ENCODE peak calls at places on chromosomes 4 and X, in six cellular contexts. G, K, F, M, A and L are unnamed samples.
A peak's percentile ranks its signal among the peaks of the same experiment; 100 is the strongest.

GRCh38 chr4:152357206-152357605 is 178.7 kb downstream of the FBXW7 start:
- DNase-seq in G (no peak), M (no peak), K (no peak), F (no peak), A (no peak), L (no peak)

GRCh38 chr4:52555356-52555716 is 103.8 kb downstream of the USP46 start:
- DNase-seq in M (no peak), F (no peak), G (no peak), K (no peak), A (no peak), L (no peak)

GRCh38 chr4:76585897-76586360 is 150.9 kb downstream of the SHROOM3 start:
- DNase-seq in M (peak; percentile 81), A (peak; percentile 74), K (peak; percentile 62), F (peak; percentile 95), G (peak; percentile 2), L (no peak)

GRCh38 chr4:5399790-5400421 is 308.5 kb downstream of the EVC2 start:
- DNase-seq in F (no peak), M (no peak), G (peak; percentile 38), K (peak; percentile 25), A (no peak), L (no peak)

GRCh38 chrX:69066966-69067525 is 98.2 kb downstream of the PJA1 start:
- DNase-seq in G (no peak), F (peak; percentile 3), M (peak; percentile 41), A (peak; percentile 30), K (no peak), L (no peak)

GRCh38 chr4:8303485-8304281 is 34.1 kb downstream of the HTRA3 start:
- DNase-seq in M (peak; percentile 49), A (peak; percentile 14), F (no peak), G (peak; percentile 88), K (peak; percentile 67), L (no peak)

GRCh38 chr4:77065382-77065781 is 10.4 kb downstream of the CCNI start:
- DNase-seq in F (no peak), A (no peak), G (no peak), K (no peak), M (no peak), L (no peak)

GRCh38 chr4:114688063-114688462 is 89.5 kb downstream of the UGT8 start:
- DNase-seq in K (no peak), A (no peak), M (no peak), F (no peak), G (no peak), L (no peak)

GRCh38 chr4:88758264-88758663 is 60.6 kb upstream of the NAP1L5 start:
- DNase-seq in K (peak; percentile 15), F (no peak), G (peak; percentile 67), A (no peak), M (no peak), L (no peak)

GRCh38 chr4:88757067-88757466 is 59.4 kb upstream of the NAP1L5 start:
- DNase-seq in F (no peak), A (no peak), M (no peak), G (no peak), K (no peak), L (no peak)

GRCh38 chr4:88755454-88755853 is 57.8 kb upstream of the NAP1L5 start:
- DNase-seq in K (no peak), F (no peak), M (no peak), G (no peak), A (no peak), L (no peak)

GRCh38 chr4:88757776-88758175 is 60.1 kb upstream of the NAP1L5 start:
- DNase-seq in M (no peak), G (peak; percentile 10), F (no peak), K (no peak), A (no peak), L (no peak)

GRCh38 chr4:88756149-88756548 is 58.5 kb upstream of the NAP1L5 start:
- DNase-seq in A (no peak), G (no peak), M (no peak), F (no peak), K (no peak), L (no peak)
- TF ChIP-seq POLR2AphosphoS5 in A (no peak), G (no peak), M (no peak), F (no peak), K (no peak), L (no peak)

GRCh38 chr4:15232725-15233597 is 194.9 kb upstream of the C1QTNF7 start:
- DNase-seq in G (no peak), A (no peak), K (peak; percentile 28), F (no peak), M (no peak), L (no peak)
- H3K27ac ChIP-seq in G (no peak overlapping the region), A (peak overlapping the region; percentile 19), K (no peak overlapping the region), F (peak overlapping the region; percentile 17), M (no peak overlapping the region), L (peak overlapping the region; percentile 70)

DNA sequence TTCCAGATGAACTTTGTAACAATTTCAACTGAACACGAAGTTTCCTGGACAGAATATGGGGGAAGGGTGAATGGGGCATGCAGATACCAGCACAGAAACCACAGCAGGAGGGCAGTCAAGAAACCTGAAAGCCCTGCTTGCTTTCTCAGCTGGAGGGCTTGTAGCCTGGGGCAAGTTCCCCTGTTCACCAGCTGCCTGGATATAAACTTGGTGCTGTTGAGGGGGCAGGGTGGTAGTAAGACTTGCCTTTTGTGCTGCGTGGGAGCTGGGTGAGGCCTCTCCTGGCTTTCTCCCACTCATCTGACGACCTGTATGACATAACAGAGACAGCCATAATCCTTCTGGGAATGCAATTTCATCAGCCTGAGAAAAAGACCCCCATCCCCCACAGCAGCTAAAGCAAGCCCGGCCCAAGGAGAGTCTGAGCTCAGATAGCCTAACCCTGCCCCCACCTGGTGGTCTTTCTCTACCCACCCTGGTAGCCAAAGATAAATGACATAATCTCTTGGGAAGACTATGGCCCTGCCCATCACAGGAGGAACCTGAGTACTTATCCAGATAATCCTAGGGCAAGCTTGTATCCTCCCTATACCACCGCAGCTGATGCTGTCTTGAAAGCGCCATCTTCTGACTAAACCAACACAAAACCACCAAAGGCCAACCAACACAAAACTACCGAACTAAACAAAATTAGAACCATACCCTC is 234.3 kb downstream of the LAS1L start:
- DNase-seq in M (no peak), F (no peak), K (no peak), G (no peak), A (no peak), L (no peak)
- TF ChIP-seq CTCF in M (no peak), F (no peak), K (no peak), G (no peak), A (no peak), L (no peak)

GRCh38 chr4:1711055-1711905 is 839 bp downstream of the SLBP start:
- DNase-seq in G (peak; percentile 57), M (no peak), F (peak; percentile 52), K (peak; percentile 65), A (no peak), L (no peak)
- TF ChIP-seq POLR2AphosphoS5 in G (no peak), M (peak; percentile 48), F (no peak), K (no peak), A (no peak), L (no peak)

GRCh38 chr4:44817905-44818304 is 91.5 kb upstream of the GNPDA2 start:
- DNase-seq in M (no peak), G (no peak), F (no peak), K (no peak), A (no peak), L (no peak)
- H3K27ac ChIP-seq in M (no peak overlapping the region), G (no peak overlapping the region), F (peak overlapping the region; percentile 17), K (no peak overlapping the region), A (no peak overlapping the region), L (no peak overlapping the region)

GRCh38 chr4:180828455-180829018 is 1414.7 kb upstream of the TENM3 start:
- DNase-seq in K (no peak), G (peak; percentile 23), F (no peak), A (no peak), M (no peak), L (no peak)
- TF ChIP-seq CTCF in K (peak; percentile 10), G (peak; percentile 27), F (peak; percentile 39), A (peak; percentile 23), M (peak; percentile 37), L (peak; percentile 20)

DNA sequence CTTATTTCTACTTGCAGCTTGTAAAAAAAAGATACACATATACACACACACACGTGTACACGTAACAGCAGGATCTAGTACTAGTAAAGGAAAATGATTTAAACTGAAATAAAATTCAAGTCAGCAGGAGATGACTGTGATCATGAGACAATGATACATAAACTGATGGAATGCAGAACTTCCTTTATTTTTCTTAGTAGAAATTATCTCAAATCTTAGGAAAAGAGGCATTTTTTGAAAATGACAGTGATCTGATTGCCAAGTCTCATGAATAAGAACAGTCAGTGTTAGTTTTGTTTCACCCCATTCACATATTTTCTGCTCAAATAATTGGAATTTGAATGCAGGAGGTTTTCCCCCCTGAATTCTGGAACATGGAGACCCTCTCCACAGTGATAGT is 11.2 kb downstream of the APBB2 start:
- DNase-seq in M (no peak), G (no peak), F (no peak), K (peak; percentile 68), A (no peak), L (no peak)
- TF ChIP-seq POLR2AphosphoS5 in M (no peak), G (no peak), F (no peak), K (no peak), A (no peak), L (no peak)

GRCh38 chr4:2576290-2576689 is 39.8 kb downstream of the FAM193A start:
- DNase-seq in K (no peak), G (no peak), M (no peak), A (no peak), F (no peak), L (no peak)

GRCh38 chr4:2572076-2572475 is 35.6 kb downstream of the FAM193A start:
- DNase-seq in A (no peak), M (no peak), K (no peak), F (no peak), G (no peak), L (no peak)

GRCh38 chr4:2574863-2575262 is 38.4 kb downstream of the FAM193A start:
- DNase-seq in G (no peak), K (no peak), A (no peak), M (no peak), F (no peak), L (no peak)

GRCh38 chr4:2570551-2571222 is 34.2 kb downstream of the FAM193A start:
- DNase-seq in A (no peak), M (peak; percentile 82), G (no peak), F (no peak), K (peak; percentile 17), L (no peak)

GRCh38 chr4:2574058-2574457 is 37.6 kb downstream of the FAM193A start:
- DNase-seq in K (no peak), A (no peak), F (no peak), M (no peak), G (no peak), L (no peak)
- H3K27ac ChIP-seq in K (no peak overlapping the region), A (no peak overlapping the region), F (no peak overlapping the region), M (no peak overlapping the region), G (no peak overlapping the region), L (no peak overlapping the region)